ENCODE peak calls at places on chromosomes 7 and 10, in five cellular contexts. G is heart right ventricle, C is colonic mucosa, D is cardiac fibroblast, L is IMR-90. W is an unnamed sample.

GRCh38 chr10:101001225-101002035 is 1.8 kb downstream of the LZTS2 start:
- DNase-seq in G (peak; percentile 95), C (peak; percentile 79), D (peak; percentile 95), L (peak; percentile 95), W (peak; percentile 89)

GRCh38 chr10:129057856-129058663 is 409.0 kb upstream of the MGMT start:
- DNase-seq in G (no peak), C (no peak), D (no peak), L (no peak), W (no peak)

GRCh38 chr10:89695307-89695706 is 6.1 kb upstream of the KIF20B start:
- DNase-seq in G (no peak), C (no peak), D (no peak), L (no peak), W (no peak)

GRCh38 chr7:104034679-104035078 is 45.2 kb upstream of the RELN start:
- DNase-seq in G (no peak), C (no peak), D (no peak), L (no peak), W (no peak)

GRCh38 chr7:55026867-55027490 is 8.2 kb downstream of the EGFR start:
- DNase-seq in G (no peak), C (no peak), D (peak; percentile 56), L (peak; percentile 48), W (peak; percentile 66)

GRCh38 chr7:78402096-78402495 is 603.5 kb downstream of the PHTF2 start:
- DNase-seq in G (no peak), C (no peak), D (no peak), L (no peak), W (no peak)

GRCh38 chr10:58643029-58643428 is 130.4 kb downstream of the BICC1 start:
- DNase-seq in G (no peak), C (no peak), D (peak; percentile 43), L (no peak), W (no peak)

GRCh38 chr10:46550795-46551700 is 5.4 kb downstream of the GPRIN2 start:
- DNase-seq in G (peak; percentile 3), C (no peak), D (no peak), L (no peak), W (no peak)

GRCh38 chr10:95211606-95212279 is 17.7 kb downstream of the ACSM6 start:
- DNase-seq in G (no peak), C (no peak), D (no peak), L (peak; percentile 13), W (no peak)

GRCh38 chr7:47672966-47673365 is 91.1 kb upstream of the TNS3 start:
- DNase-seq in G (no peak), C (no peak), D (peak; percentile 20), L (no peak), W (no peak)

GRCh38 chr7:117127585-117128168 is 174.4 kb downstream of the ST7 start:
- DNase-seq in G (peak; percentile 49), C (peak; percentile 60), D (peak; percentile 83), L (peak; percentile 72), W (peak; percentile 84)

GRCh38 chr7:126856691-126857291 is 395.9 kb downstream of the GRM8 start:
- DNase-seq in G (no peak), C (no peak), D (peak; percentile 1), L (no peak), W (no peak)

GRCh38 chr7:53428045-53428444 is 392.6 kb downstream of the POM121L12 start:
- DNase-seq in G (no peak), C (no peak), D (no peak), L (no peak), W (no peak)

GRCh38 chr10:47347303-47347675 is 874 bp upstream of the RBP3 start:
- DNase-seq in G (no peak), C (no peak), D (no peak), L (no peak), W (no peak)

GRCh38 chr10:103500481-103500880 is 7.0 kb downstream of the NEURL1 start:
- DNase-seq in G (no peak), C (no peak), D (no peak), L (no peak), W (no peak)

GRCh38 chr10:1209355-1209979 is 153.3 kb downstream of the WDR37 start:
- DNase-seq in G (no peak), C (no peak), D (no peak), L (no peak), W (no peak)

GRCh38 chr7:158001621-158002320 is 585.9 kb downstream of the PTPRN2 start:
- DNase-seq in G (no peak), C (no peak), D (no peak), L (no peak), W (no peak)

GRCh38 chr7:87391020-87391701 is 45.7 kb downstream of the CROT start:
- DNase-seq in G (no peak), C (no peak), D (no peak), L (no peak), W (no peak)

GRCh38 chr10:124743188-124744046 is 761 bp downstream of the FAM53B start:
- DNase-seq in G (no peak), C (peak; percentile 48), D (peak; percentile 47), L (no peak), W (no peak)

GRCh38 chr7:471866-472639 is 47.6 kb downstream of the PDGFA start:
- DNase-seq in G (peak; percentile 84), C (no peak), D (peak; percentile 95), L (peak; percentile 98), W (peak; percentile 96)

GRCh38 chr10:125263551-125263950 is 103.2 kb upstream of the CTBP2 start:
- DNase-seq in G (no peak), C (no peak), D (peak; percentile 17), L (peak; percentile 45), W (no peak)

GRCh38 chr7:16114633-16115032 is 306.7 kb downstream of the CRPPA start:
- DNase-seq in G (no peak), C (no peak), D (peak; percentile 77), L (peak; percentile 59), W (peak; percentile 62)
- TF ChIP-seq CTCF in G (no peak), C (no peak), D (peak; percentile 43), L (peak; percentile 66), W (peak; percentile 31)

GRCh38 chr10:20874261-20874660 is 22.9 kb downstream of the NEBL start:
- DNase-seq in G (no peak), C (no peak), D (no peak), L (no peak), W (no peak)
- H3K4me3 ChIP-seq in G (no peak overlapping the region), C (no peak overlapping the region), D (no peak overlapping the region), L (no peak overlapping the region), W (no peak overlapping the region)

GRCh38 chr7:43799605-43800004 is 41.1 kb downstream of the BLVRA start:
- DNase-seq in G (no peak), C (no peak), D (peak; percentile 6), L (no peak), W (no peak)
- TF ChIP-seq CTCF in G (no peak), C (no peak), D (no peak), L (no peak), W (no peak)

GRCh38 chr7:73669316-73669715 is 1.7 kb downstream of the VPS37D start:
- DNase-seq in G (no peak), C (no peak), D (no peak), L (no peak), W (no peak)
- H3K4me3 ChIP-seq in G (no peak overlapping the region), C (no peak overlapping the region), D (no peak overlapping the region), L (no peak overlapping the region), W (peak overlapping the region; percentile 17)

GRCh38 chr10:5888843-5889623 is 660 bp downstream of the ANKRD16 start:
- DNase-seq in G (no peak), C (peak; percentile 37), D (peak; percentile 10), L (no peak), W (peak; percentile 15)
- TF ChIP-seq CTCF in G (no peak), C (no peak), D (no peak), L (peak; percentile 6), W (no peak)

DNA sequence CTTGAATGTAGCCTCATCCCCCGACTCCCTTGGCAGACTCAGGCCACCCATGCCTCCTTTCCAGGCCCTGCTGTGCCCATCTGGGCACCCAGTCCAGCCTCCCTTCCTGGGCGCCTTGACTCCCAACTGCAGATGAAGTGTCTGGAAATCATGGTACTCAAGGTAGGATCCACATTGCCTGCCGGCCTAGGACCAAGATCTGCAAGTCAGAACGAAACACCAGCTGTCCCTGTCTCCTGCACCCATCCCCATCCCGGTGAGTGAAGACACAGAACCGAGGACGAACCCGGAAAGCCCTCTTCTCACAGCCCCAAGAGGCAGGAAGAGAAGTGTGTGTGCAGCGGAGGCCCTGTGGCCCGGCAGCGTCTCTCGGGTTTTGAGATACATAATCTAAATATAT is 205.1 kb downstream of the EMX2 start:
- DNase-seq in G (no peak), C (no peak), D (no peak), L (no peak), W (no peak)
- H3K4me3 ChIP-seq in G (no peak overlapping the region), C (no peak overlapping the region), D (no peak overlapping the region), L (no peak overlapping the region), W (no peak overlapping the region)

GRCh38 chr7:120216947-120217346 is 56.0 kb upstream of the KCND2 start:
- DNase-seq in G (no peak), C (no peak), D (no peak), L (no peak), W (no peak)
- TF ChIP-seq CTCF in G (no peak), C (no peak), D (no peak), L (no peak), W (no peak)

W was measured in fibroblast of the aortic adventitia.